ENCODE peak calls at places on chromosome 3, in ten cellular contexts. One of them, this sample, is unnamed. For H3K4me1, the result is how much of the 10 kb centered on the place peaks cover.

GRCh38 chr3:139173372-139174108 is 128.8 kb upstream of the PRR23C start:
- DNase-seq in transverse colon: peak
- DNase-seq in A549: peak
- DNase-seq in heart left ventricle: no peak
- DNase-seq in IMR-90: no peak
- DNase-seq in Peyer's patch: no peak
- DNase-seq in ovary: peak
- DNase-seq in testis: no peak
- DNase-seq in endothelial cell of umbilical vein: peak
- DNase-seq in body of pancreas: peak
- DNase-seq in this sample: no peak

GRCh38 chr3:45088959-45089358 is 57.2 kb downstream of the CDCP1 start:
- DNase-seq in transverse colon: no peak
- DNase-seq in A549: no peak
- DNase-seq in heart left ventricle: no peak
- DNase-seq in IMR-90: no peak
- DNase-seq in Peyer's patch: no peak
- DNase-seq in ovary: no peak
- DNase-seq in testis: no peak
- DNase-seq in endothelial cell of umbilical vein: no peak
- DNase-seq in body of pancreas: peak
- DNase-seq in this sample: no peak

GRCh38 chr3:58521917-58522680 is 14.9 kb downstream of the ACOX2 start:
- DNase-seq in transverse colon: no peak
- DNase-seq in A549: no peak
- DNase-seq in heart left ventricle: no peak
- DNase-seq in IMR-90: no peak
- DNase-seq in Peyer's patch: no peak
- DNase-seq in ovary: no peak
- DNase-seq in testis: no peak
- DNase-seq in endothelial cell of umbilical vein: no peak
- DNase-seq in body of pancreas: no peak
- DNase-seq in this sample: peak

GRCh38 chr3:171168086-171168485 is 141.6 kb upstream of the SLC2A2 start:
- DNase-seq in transverse colon: no peak
- DNase-seq in A549: peak
- DNase-seq in heart left ventricle: no peak
- DNase-seq in IMR-90: peak
- DNase-seq in Peyer's patch: no peak
- DNase-seq in ovary: no peak
- DNase-seq in testis: no peak
- DNase-seq in endothelial cell of umbilical vein: no peak
- DNase-seq in body of pancreas: peak
- DNase-seq in this sample: peak

GRCh38 chr3:9879830-9880549 is at the start of gene CIDEC:
- DNase-seq in transverse colon: no peak
- DNase-seq in A549: no peak
- DNase-seq in heart left ventricle: no peak
- DNase-seq in IMR-90: no peak
- DNase-seq in Peyer's patch: no peak
- DNase-seq in ovary: no peak
- DNase-seq in testis: no peak
- DNase-seq in endothelial cell of umbilical vein: no peak
- DNase-seq in body of pancreas: no peak
- DNase-seq in this sample: no peak

GRCh38 chr3:52769786-52770445 is 824 bp downstream of the NEK4 start:
- DNase-seq in transverse colon: no peak
- DNase-seq in A549: no peak
- DNase-seq in heart left ventricle: no peak
- DNase-seq in IMR-90: no peak
- DNase-seq in Peyer's patch: no peak
- DNase-seq in ovary: no peak
- DNase-seq in testis: peak
- DNase-seq in endothelial cell of umbilical vein: no peak
- DNase-seq in body of pancreas: no peak
- DNase-seq in this sample: no peak

GRCh38 chr3:177835008-177835407 is 637.7 kb upstream of the TBL1XR1 start:
- DNase-seq in transverse colon: no peak
- DNase-seq in A549: peak
- DNase-seq in heart left ventricle: no peak
- DNase-seq in IMR-90: peak
- DNase-seq in Peyer's patch: no peak
- DNase-seq in ovary: no peak
- DNase-seq in testis: no peak
- DNase-seq in endothelial cell of umbilical vein: peak
- DNase-seq in body of pancreas: no peak
- DNase-seq in this sample: no peak

GRCh38 chr3:66497982-66498671 is 2.7 kb downstream of the LRIG1 start:
- DNase-seq in transverse colon: no peak
- DNase-seq in A549: no peak
- DNase-seq in heart left ventricle: no peak
- DNase-seq in IMR-90: no peak
- DNase-seq in Peyer's patch: no peak
- DNase-seq in ovary: no peak
- DNase-seq in testis: no peak
- DNase-seq in endothelial cell of umbilical vein: peak
- DNase-seq in body of pancreas: peak
- DNase-seq in this sample: no peak

GRCh38 chr3:128849776-128850542 is 29.5 kb upstream of the ACAD9 start:
- DNase-seq in transverse colon: no peak
- DNase-seq in A549: peak
- DNase-seq in heart left ventricle: no peak
- DNase-seq in IMR-90: no peak
- DNase-seq in Peyer's patch: no peak
- DNase-seq in ovary: no peak
- DNase-seq in testis: no peak
- DNase-seq in endothelial cell of umbilical vein: no peak
- DNase-seq in body of pancreas: no peak
- DNase-seq in this sample: no peak

GRCh38 chr3:123628996-123629746 is 44.3 kb upstream of the HACD2 start:
- DNase-seq in transverse colon: no peak
- DNase-seq in A549: no peak
- DNase-seq in heart left ventricle: no peak
- DNase-seq in IMR-90: no peak
- DNase-seq in Peyer's patch: no peak
- DNase-seq in ovary: no peak
- DNase-seq in testis: no peak
- DNase-seq in endothelial cell of umbilical vein: no peak
- DNase-seq in body of pancreas: no peak
- DNase-seq in this sample: no peak

GRCh38 chr3:25515131-25515530 is 87.1 kb downstream of the RARB start:
- DNase-seq in transverse colon: no peak
- DNase-seq in A549: no peak
- DNase-seq in heart left ventricle: no peak
- DNase-seq in IMR-90: no peak
- DNase-seq in Peyer's patch: no peak
- DNase-seq in ovary: no peak
- DNase-seq in testis: no peak
- DNase-seq in endothelial cell of umbilical vein: no peak
- DNase-seq in body of pancreas: no peak
- DNase-seq in this sample: no peak

GRCh38 chr3:177735441-177735840 is 538.2 kb upstream of the TBL1XR1 start:
- DNase-seq in transverse colon: no peak
- DNase-seq in A549: no peak
- DNase-seq in heart left ventricle: no peak
- DNase-seq in IMR-90: no peak
- DNase-seq in Peyer's patch: no peak
- DNase-seq in ovary: no peak
- DNase-seq in testis: no peak
- DNase-seq in endothelial cell of umbilical vein: no peak
- DNase-seq in body of pancreas: no peak
- DNase-seq in this sample: no peak

GRCh38 chr3:194686816-194687637 is 1.3 kb downstream of the FAM43A start:
- DNase-seq in transverse colon: peak
- DNase-seq in A549: no peak
- DNase-seq in heart left ventricle: peak
- DNase-seq in IMR-90: peak
- DNase-seq in Peyer's patch: peak
- DNase-seq in ovary: peak
- DNase-seq in testis: peak
- DNase-seq in endothelial cell of umbilical vein: peak
- DNase-seq in body of pancreas: peak
- DNase-seq in this sample: peak

GRCh38 chr3:78804251-78805037 is 963.4 kb downstream of the ROBO1 start:
- DNase-seq in transverse colon: no peak
- DNase-seq in A549: peak
- DNase-seq in heart left ventricle: no peak
- DNase-seq in IMR-90: peak
- DNase-seq in Peyer's patch: no peak
- DNase-seq in ovary: no peak
- DNase-seq in testis: peak
- DNase-seq in endothelial cell of umbilical vein: no peak
- DNase-seq in body of pancreas: no peak
- DNase-seq in this sample: no peak

GRCh38 chr3:62686916-62687315 is 188.3 kb downstream of the CADPS start:
- DNase-seq in transverse colon: no peak
- DNase-seq in A549: no peak
- DNase-seq in heart left ventricle: no peak
- DNase-seq in IMR-90: no peak
- DNase-seq in Peyer's patch: no peak
- DNase-seq in ovary: no peak
- DNase-seq in testis: no peak
- DNase-seq in endothelial cell of umbilical vein: no peak
- DNase-seq in body of pancreas: no peak
- DNase-seq in this sample: no peak

GRCh38 chr3:177574232-177574856 is 377.1 kb upstream of the TBL1XR1 start:
- DNase-seq in transverse colon: peak
- DNase-seq in A549: peak
- DNase-seq in heart left ventricle: no peak
- DNase-seq in IMR-90: peak
- DNase-seq in Peyer's patch: no peak
- DNase-seq in ovary: no peak
- DNase-seq in testis: peak
- DNase-seq in endothelial cell of umbilical vein: no peak
- DNase-seq in body of pancreas: peak
- DNase-seq in this sample: peak

GRCh38 chr3:15693340-15693739 is 91.8 kb downstream of the BTD start:
- DNase-seq in transverse colon: no peak
- DNase-seq in A549: peak
- DNase-seq in heart left ventricle: no peak
- DNase-seq in IMR-90: peak
- DNase-seq in Peyer's patch: no peak
- DNase-seq in ovary: no peak
- DNase-seq in testis: no peak
- DNase-seq in endothelial cell of umbilical vein: no peak
- DNase-seq in body of pancreas: no peak
- DNase-seq in this sample: no peak
- TF ChIP-seq CTCF in transverse colon: no peak
- TF ChIP-seq CTCF in A549: peak
- TF ChIP-seq CTCF in heart left ventricle: no peak
- TF ChIP-seq CTCF in IMR-90: peak
- TF ChIP-seq CTCF in Peyer's patch: no peak
- TF ChIP-seq CTCF in ovary: no peak
- TF ChIP-seq CTCF in testis: no peak
- TF ChIP-seq CTCF in endothelial cell of umbilical vein: no peak
- TF ChIP-seq CTCF in body of pancreas: peak
- TF ChIP-seq CTCF in this sample: no peak

DNA sequence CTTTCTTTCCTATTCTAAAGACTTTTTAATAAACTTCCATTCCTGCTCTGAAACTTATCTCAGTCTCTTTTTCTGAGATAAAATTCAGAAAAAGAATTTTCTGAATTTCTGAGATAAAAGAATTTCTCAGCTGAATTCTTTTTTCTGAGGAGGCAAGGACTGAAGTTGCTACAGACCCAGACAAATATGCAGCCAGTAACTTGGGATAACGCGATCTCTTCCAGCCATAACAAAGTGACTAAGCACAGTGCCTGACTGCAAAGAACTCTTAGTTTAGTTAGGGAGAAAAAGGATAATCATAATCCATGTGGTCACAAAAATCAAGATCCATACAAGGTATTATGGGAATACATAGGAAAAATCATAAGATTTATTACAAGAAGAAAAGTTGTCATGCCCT is 222.0 kb upstream of the GAP43 start:
- DNase-seq in transverse colon: no peak
- DNase-seq in A549: peak
- DNase-seq in heart left ventricle: no peak
- DNase-seq in IMR-90: peak
- DNase-seq in Peyer's patch: no peak
- DNase-seq in ovary: no peak
- DNase-seq in testis: peak
- DNase-seq in endothelial cell of umbilical vein: peak
- DNase-seq in body of pancreas: no peak
- DNase-seq in this sample: no peak
- H3K4me1 ChIP-seq in transverse colon: under half
- H3K4me1 ChIP-seq in A549: under half
- H3K4me1 ChIP-seq in heart left ventricle: under half
- H3K4me1 ChIP-seq in IMR-90: under half
- H3K4me1 ChIP-seq in Peyer's patch: under half
- H3K4me1 ChIP-seq in ovary: under half
- H3K4me1 ChIP-seq in testis: under half
- H3K4me1 ChIP-seq in endothelial cell of umbilical vein: under half
- H3K4me1 ChIP-seq in body of pancreas: under half
- H3K4me1 ChIP-seq in this sample: under half

GRCh38 chr3:179806177-179806576 is 153.3 kb downstream of the USP13 start:
- DNase-seq in transverse colon: no peak
- DNase-seq in A549: no peak
- DNase-seq in heart left ventricle: no peak
- DNase-seq in IMR-90: peak
- DNase-seq in Peyer's patch: no peak
- DNase-seq in ovary: no peak
- DNase-seq in testis: no peak
- DNase-seq in endothelial cell of umbilical vein: no peak
- DNase-seq in body of pancreas: peak
- DNase-seq in this sample: no peak
- TF ChIP-seq POLR2A in transverse colon: no peak
- TF ChIP-seq POLR2A in A549: no peak
- TF ChIP-seq POLR2A in heart left ventricle: no peak
- TF ChIP-seq POLR2A in IMR-90: no peak
- TF ChIP-seq POLR2A in Peyer's patch: no peak
- TF ChIP-seq POLR2A in ovary: no peak
- TF ChIP-seq POLR2A in testis: no peak
- TF ChIP-seq POLR2A in endothelial cell of umbilical vein: no peak
- TF ChIP-seq POLR2A in body of pancreas: no peak
- TF ChIP-seq POLR2A in this sample: no peak

DNA sequence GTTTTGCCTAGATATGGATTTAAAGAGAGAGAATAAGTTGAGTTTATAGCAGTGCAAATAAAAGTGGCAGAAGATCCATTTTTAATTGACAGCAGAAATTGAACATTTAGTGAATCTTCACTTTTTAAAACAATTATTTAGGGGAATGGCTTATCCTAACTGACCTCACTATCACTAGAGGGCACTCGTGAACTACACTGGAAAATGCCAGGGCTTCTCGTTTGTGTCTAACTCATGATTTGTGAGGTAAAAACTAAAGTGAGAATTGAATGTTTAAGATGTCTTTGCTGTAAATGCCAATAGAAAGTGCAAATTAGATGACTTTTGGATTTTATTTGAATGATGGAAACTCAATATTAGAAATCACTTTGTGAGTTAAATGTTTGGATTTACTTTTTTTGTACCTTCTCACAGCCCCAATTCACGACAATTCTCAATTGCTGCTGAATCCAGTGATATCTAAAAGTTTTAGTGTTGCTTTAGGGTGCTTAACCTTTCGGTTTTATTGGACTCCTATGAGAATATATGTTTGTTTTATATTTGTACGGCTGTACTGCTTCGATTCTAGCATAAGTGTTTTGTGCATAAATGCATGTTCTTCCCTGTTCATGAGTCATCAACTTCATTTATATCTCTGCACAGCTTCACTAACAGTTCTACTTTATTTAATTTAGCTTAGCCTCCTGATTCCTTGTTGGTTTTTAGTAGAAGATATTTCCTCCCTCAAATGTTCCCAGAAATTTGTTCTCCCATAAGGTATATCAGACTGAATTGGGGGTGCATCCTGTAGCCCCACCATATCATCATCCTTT is 462.1 kb downstream of the MFSD1 start:
- DNase-seq in transverse colon: no peak
- DNase-seq in A549: peak
- DNase-seq in heart left ventricle: no peak
- DNase-seq in IMR-90: peak
- DNase-seq in Peyer's patch: no peak
- DNase-seq in ovary: no peak
- DNase-seq in testis: peak
- DNase-seq in endothelial cell of umbilical vein: peak
- DNase-seq in body of pancreas: no peak
- DNase-seq in this sample: no peak
- TF ChIP-seq CTCF in transverse colon: peak
- TF ChIP-seq CTCF in A549: peak
- TF ChIP-seq CTCF in heart left ventricle: peak
- TF ChIP-seq CTCF in IMR-90: peak
- TF ChIP-seq CTCF in Peyer's patch: no peak
- TF ChIP-seq CTCF in ovary: no peak
- TF ChIP-seq CTCF in testis: peak
- TF ChIP-seq CTCF in endothelial cell of umbilical vein: peak
- TF ChIP-seq CTCF in body of pancreas: peak
- TF ChIP-seq CTCF in this sample: peak

This sample was measured in right lobe of liver.